ENCODE peak calls at places on chromosomes 4 and X, in ten cellular contexts. H is CD8-positive, alpha-beta T cell; U is activated naive CD4-positive, alpha-beta T cell; F is CD4-positive, alpha-beta T cell; J is AG04450; P is left lung; T is activated CD8-positive, alpha-beta memory T cell treated with anti-CD3 and anti-CD28 coated beads for 48 hours; X is upper lobe of right lung; M is aorta; N is T-helper 17 cell. C is an unnamed sample.
A peak's percentile ranks its signal among the peaks of the same experiment; 100 is the strongest.

GRCh38 chr4:8689741-8690140 is 97.2 kb downstream of the CPZ start:
- DNase-seq in X (peak; percentile 55), T (no peak), J (no peak), U (no peak), M (no peak), F (no peak), P (no peak), N (no peak), H (no peak), C (peak; percentile 10)

GRCh38 chr4:1315306-1315705 is 25.6 kb downstream of the MAEA start:
- DNase-seq in U (no peak), H (no peak), J (no peak), M (no peak), N (no peak), F (no peak), T (no peak), X (no peak), P (no peak), C (peak; percentile 18)

GRCh38 chr4:1029957-1030520 is 18.6 kb downstream of the FGFRL1 start:
- DNase-seq in F (no peak), T (no peak), P (no peak), X (no peak), N (no peak), U (no peak), H (no peak), J (no peak), M (no peak), C (no peak)

GRCh38 chr4:90152024-90152423 is 24.8 kb downstream of the CCSER1 start:
- DNase-seq in T (no peak), F (no peak), N (no peak), H (no peak), M (no peak), X (no peak), P (no peak), U (no peak), J (no peak), C (no peak)

GRCh38 chrX:46407036-46407752 is 138.0 kb downstream of the ZNF674 start:
- DNase-seq in M (no peak), F (no peak), H (no peak), U (no peak), P (no peak), X (no peak), J (no peak), T (no peak), N (no peak), C (no peak)

GRCh38 chr4:337932-338758 is 531 bp downstream of the ZNF141 start:
- DNase-seq in H (peak; percentile 16), U (peak; percentile 68), J (no peak), P (peak; percentile 46), M (no peak), X (peak; percentile 85), T (peak; percentile 24), N (no peak), F (peak; percentile 48), C (peak; percentile 38)

GRCh38 chr4:81152839-81153713 is 61.9 kb downstream of the PRKG2 start:
- DNase-seq in N (no peak), U (no peak), P (no peak), M (no peak), F (no peak), T (no peak), J (no peak), X (no peak), H (no peak), C (no peak)

GRCh38 chr4:1736820-1737219 is 15.5 kb downstream of the TACC3 start:
- DNase-seq in X (no peak), N (no peak), T (no peak), P (no peak), M (no peak), H (no peak), J (no peak), U (no peak), F (no peak), C (no peak)

GRCh38 chrX:33211356-33212254 is at the start of gene DMD:
- DNase-seq in P (peak; percentile 34), N (no peak), T (no peak), X (no peak), H (no peak), U (no peak), F (no peak), J (peak; percentile 60), M (peak; percentile 53), C (peak; percentile 63)

GRCh38 chrX:41043950-41044349 is 41.3 kb upstream of the USP9X start:
- DNase-seq in N (no peak), U (no peak), X (no peak), J (no peak), H (no peak), P (no peak), T (no peak), F (no peak), M (no peak), C (no peak)

GRCh38 chr4:169996379-169997245 is 29.6 kb downstream of the MFAP3L start:
- DNase-seq in X (no peak), J (no peak), P (no peak), F (no peak), N (no peak), H (no peak), T (no peak), M (no peak), U (no peak), C (no peak)

GRCh38 chr4:15213415-15213814 is 211.1 kb downstream of the CPEB2 start:
- DNase-seq in T (no peak), N (no peak), P (no peak), X (no peak), H (no peak), M (no peak), F (no peak), J (no peak), U (no peak), C (no peak)

GRCh38 chr4:112647785-112648184 is 10.8 kb downstream of the LARP7 start:
- DNase-seq in X (no peak), F (no peak), U (no peak), M (no peak), T (no peak), P (no peak), J (no peak), N (no peak), H (no peak), C (no peak)

GRCh38 chr4:151165205-151166000 is 66.0 kb downstream of the RPS3A start:
- DNase-seq in N (no peak), M (no peak), P (no peak), X (no peak), U (no peak), H (no peak), J (no peak), F (no peak), T (no peak), C (no peak)

GRCh38 chrX:42797646-42798045 is 19.7 kb upstream of the PPP1R2C start:
- DNase-seq in P (no peak), X (no peak), U (no peak), N (no peak), M (no peak), T (no peak), H (no peak), F (no peak), J (no peak), C (no peak)

GRCh38 chr4:176376032-176376614 is 56.4 kb downstream of the SPCS3 start:
- DNase-seq in T (no peak), M (no peak), P (no peak), X (no peak), H (no peak), U (no peak), N (no peak), J (no peak), F (no peak), C (no peak)

GRCh38 chr4:86338521-86338920 is 21.3 kb downstream of the MAPK10 start:
- DNase-seq in F (no peak), T (no peak), U (no peak), J (no peak), X (no peak), M (no peak), P (no peak), N (no peak), H (no peak), C (no peak)

GRCh38 chrX:129813662-129814061 is 30.0 kb downstream of the ZDHHC9 start:
- DNase-seq in N (no peak), T (no peak), U (no peak), X (no peak), H (no peak), F (no peak), J (no peak), M (no peak), P (no peak), C (no peak)

GRCh38 chr4:88649716-88650115 is 47.9 kb downstream of the NAP1L5 start:
- DNase-seq in X (no peak), P (no peak), T (no peak), U (no peak), J (no peak), M (no peak), F (no peak), N (no peak), H (no peak), C (no peak)

GRCh38 chr4:147583876-147584275 is 33.3 kb upstream of the TMEM184C start:
- DNase-seq in T (no peak), P (no peak), H (no peak), U (no peak), N (no peak), J (no peak), F (no peak), M (no peak), X (no peak), C (no peak)

GRCh38 chr4:6473264-6474052 is 1.0 kb upstream of the PPP2R2C start:
- DNase-seq in J (no peak), N (no peak), F (no peak), U (no peak), P (no peak), M (no peak), X (no peak), H (no peak), T (no peak), C (no peak)

GRCh38 chr4:55118397-55118796 is 7.0 kb downstream of the KDR start:
- DNase-seq in N (no peak), H (no peak), X (no peak), M (no peak), U (no peak), F (no peak), P (no peak), T (no peak), J (no peak), C (no peak)

GRCh38 chrX:34918856-34919255 is 23.7 kb upstream of the FAM47B start:
- DNase-seq in F (no peak), X (no peak), P (no peak), N (no peak), H (no peak), J (peak; percentile 30), U (no peak), M (no peak), T (no peak), C (no peak)

GRCh38 chr4:185792384-185793146 is 19.4 kb downstream of the SORBS2 start:
- DNase-seq in X (no peak), M (no peak), F (no peak), J (peak; percentile 89), P (no peak), T (no peak), H (no peak), N (no peak), U (no peak), C (no peak)

GRCh38 chrX:23334871-23335599 is 386 bp downstream of the PTCHD1 start:
- DNase-seq in X (no peak), F (no peak), N (no peak), H (no peak), T (no peak), U (no peak), P (no peak), J (no peak), M (no peak), C (no peak)

GRCh38 chrX:44061940-44062339 is 88.8 kb upstream of the NDP start:
- DNase-seq in H (no peak), X (no peak), M (no peak), U (no peak), F (no peak), P (no peak), T (no peak), J (no peak), N (no peak), C (no peak)

GRCh38 chrX:68936608-68937007 is 107.8 kb downstream of the EFNB1 start:
- DNase-seq in T (no peak), J (peak; percentile 51), H (no peak), N (no peak), P (no peak), X (no peak), M (peak; percentile 49), U (no peak), F (no peak), C (no peak)

GRCh38 chr4:65983062-65983461 is 312.8 kb upstream of the EPHA5 start:
- DNase-seq in F (no peak), M (no peak), J (no peak), P (no peak), H (no peak), X (no peak), U (no peak), T (no peak), N (no peak), C (no peak)

C was measured in mesothelial cell of epicardium.